ENCODE peak calls at places on chromosome 20, in eight cellular contexts. T is uterus, B is AG10803, D is stomach, G is foreskin fibroblast, J is A673, Y is tibial artery, S is transverse colon. O is an unnamed sample.
A peak's percentile ranks its signal among the peaks of the same experiment; 100 is the strongest.

GRCh38 chr20:25136643-25137559 is 55.0 kb upstream of the VSX1 start:
- DNase-seq in T (no peak), B (peak; percentile 95), D (no peak), G (peak; percentile 95), J (no peak), Y (peak; percentile 83), S (peak; percentile 38), O (peak; percentile 80)

GRCh38 chr20:25227317-25227831 is 20.5 kb upstream of the PYGB start:
- DNase-seq in T (peak; percentile 38), B (peak; percentile 81), D (no peak), G (peak; percentile 46), J (peak; percentile 57), Y (no peak), S (no peak), O (no peak)

GRCh38 chr20:46588532-46589509 is 38.4 kb upstream of the OCSTAMP start:
- DNase-seq in T (no peak), B (no peak), D (no peak), G (no peak), J (no peak), Y (no peak), S (no peak), O (no peak)

GRCh38 chr20:48953653-48954052 is 32.1 kb downstream of the ARFGEF2 start:
- DNase-seq in T (no peak), B (no peak), D (no peak), G (no peak), J (no peak), Y (no peak), S (no peak), O (no peak)

GRCh38 chr20:51365670-51366069 is 176.8 kb downstream of the NFATC2 start:
- DNase-seq in T (no peak), B (peak; percentile 95), D (no peak), G (peak; percentile 83), J (no peak), Y (no peak), S (no peak), O (no peak)

GRCh38 chr20:39123161-39123560 is 161.0 kb downstream of the DHX35 start:
- DNase-seq in T (no peak), B (no peak), D (no peak), G (no peak), J (no peak), Y (no peak), S (no peak), O (no peak)

GRCh38 chr20:23005761-23006160 is 29.4 kb upstream of the SSTR4 start:
- DNase-seq in T (no peak), B (no peak), D (no peak), G (no peak), J (no peak), Y (no peak), S (no peak), O (no peak)

GRCh38 chr20:47867831-47868230 is 82.5 kb upstream of the SULF2 start:
- DNase-seq in T (no peak), B (no peak), D (no peak), G (no peak), J (no peak), Y (no peak), S (no peak), O (no peak)

GRCh38 chr20:38131588-38132121 is 33.4 kb downstream of the TGM2 start:
- DNase-seq in T (no peak), B (no peak), D (no peak), G (no peak), J (no peak), Y (peak; percentile 9), S (no peak), O (no peak)

GRCh38 chr20:17431621-17432364 is 99.4 kb downstream of the BFSP1 start:
- DNase-seq in T (peak; percentile 19), B (peak; percentile 62), D (peak; percentile 51), G (peak; percentile 31), J (peak; percentile 81), Y (no peak), S (peak; percentile 34), O (peak; percentile 75)

GRCh38 chr20:31494131-31494530 is 19.0 kb downstream of the REM1 start:
- DNase-seq in T (peak; percentile 57), B (peak; percentile 48), D (no peak), G (no peak), J (peak; percentile 67), Y (no peak), S (no peak), O (no peak)

GRCh38 chr20:48058611-48059559 is 273.6 kb upstream of the SULF2 start:
- DNase-seq in T (no peak), B (no peak), D (no peak), G (no peak), J (no peak), Y (no peak), S (no peak), O (no peak)

GRCh38 chr20:53187402-53187801 is 215.2 kb downstream of the TSHZ2 start:
- DNase-seq in T (no peak), B (no peak), D (no peak), G (no peak), J (no peak), Y (no peak), S (no peak), O (no peak)

GRCh38 chr20:5056801-5057599 is 55.7 kb upstream of the SLC23A2 start:
- DNase-seq in T (no peak), B (peak; percentile 35), D (peak; percentile 43), G (peak; percentile 21), J (peak; percentile 21), Y (peak; percentile 77), S (peak; percentile 55), O (peak; percentile 50)
- TF ChIP-seq CTCF in T (no peak), B (peak; percentile 51), D (no peak), G (peak; percentile 43), J (peak; percentile 47), Y (no peak), S (peak; percentile 42), O (no peak)

DNA sequence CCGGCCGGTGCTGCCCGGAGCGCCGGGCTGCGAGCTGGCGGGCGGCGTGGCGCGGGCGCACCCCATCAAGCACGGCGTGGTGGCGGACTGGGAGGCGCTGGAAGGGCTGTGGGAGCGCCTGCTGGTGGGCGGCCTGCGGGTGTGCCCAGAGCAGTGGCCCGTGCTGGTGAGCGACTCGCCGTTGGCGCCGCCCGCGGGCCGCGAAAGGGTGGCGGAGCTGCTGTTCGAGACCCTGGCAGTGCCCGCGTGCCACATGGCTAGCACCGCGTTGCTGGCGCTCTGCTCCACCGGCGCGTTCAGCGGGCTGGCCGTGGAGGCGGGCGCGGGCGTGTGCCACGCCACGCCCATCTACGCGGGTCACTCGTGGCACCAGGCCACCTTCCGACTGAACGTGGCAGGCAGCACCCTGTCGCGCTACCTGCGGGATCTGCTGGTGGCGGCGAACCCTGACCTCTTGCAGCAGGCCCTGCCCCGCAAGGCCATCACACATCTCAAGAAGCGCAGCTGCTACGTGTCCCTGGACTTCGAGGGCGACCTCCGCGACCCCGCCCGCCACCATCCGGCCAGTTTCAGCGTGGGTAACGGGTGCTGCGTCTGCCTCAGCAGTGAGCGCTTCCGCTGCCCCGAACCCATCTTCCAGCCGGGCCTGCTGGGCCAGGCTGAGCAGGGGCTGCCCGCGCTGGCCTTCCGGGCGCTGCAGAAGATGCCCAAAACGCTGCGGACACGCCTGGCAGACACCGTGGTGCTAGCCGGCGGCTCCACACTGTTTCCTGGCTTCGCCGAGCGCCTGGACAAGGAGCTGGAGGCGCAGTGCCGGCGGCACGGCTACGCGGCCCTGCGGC is 723 bp downstream of the ACTL10 start:
- DNase-seq in T (peak; percentile 50), B (peak; percentile 59), D (peak; percentile 79), G (peak; percentile 74), J (peak; percentile 88), Y (no peak), S (peak; percentile 88), O (no peak)
- TF ChIP-seq CTCF in T (no peak), B (no peak), D (peak; percentile 82), G (no peak), J (no peak), Y (no peak), S (no peak), O (no peak)

GRCh38 chr20:61779176-61779965 is 286.3 kb downstream of the TAF4 start:
- DNase-seq in T (no peak), B (no peak), D (no peak), G (no peak), J (no peak), Y (no peak), S (no peak), O (no peak)
- TF ChIP-seq CTCF in T (no peak), B (no peak), D (no peak), G (no peak), J (no peak), Y (no peak), S (no peak), O (no peak)

GRCh38 chr20:59585714-59586404 is 18.5 kb upstream of the PHACTR3 start:
- DNase-seq in T (no peak), B (no peak), D (no peak), G (no peak), J (peak; percentile 35), Y (no peak), S (no peak), O (no peak)
- TF ChIP-seq CTCF in T (no peak), B (no peak), D (no peak), G (no peak), J (no peak), Y (no peak), S (no peak), O (no peak)

GRCh38 chr20:10478205-10478604 is 43.1 kb downstream of the SLX4IP start:
- DNase-seq in T (no peak), B (no peak), D (no peak), G (no peak), J (no peak), Y (no peak), S (no peak), O (no peak)

GRCh38 chr20:10475225-10475624 is 40.1 kb downstream of the SLX4IP start:
- DNase-seq in T (no peak), B (no peak), D (no peak), G (no peak), J (peak; percentile 62), Y (no peak), S (no peak), O (no peak)

GRCh38 chr20:10481671-10482070 is 46.6 kb downstream of the SLX4IP start:
- DNase-seq in T (no peak), B (no peak), D (no peak), G (no peak), J (no peak), Y (no peak), S (no peak), O (no peak)

GRCh38 chr20:10476319-10476724 is 41.2 kb downstream of the SLX4IP start:
- DNase-seq in T (no peak), B (peak; percentile 55), D (no peak), G (peak; percentile 37), J (no peak), Y (peak; percentile 37), S (no peak), O (no peak)

DNA sequence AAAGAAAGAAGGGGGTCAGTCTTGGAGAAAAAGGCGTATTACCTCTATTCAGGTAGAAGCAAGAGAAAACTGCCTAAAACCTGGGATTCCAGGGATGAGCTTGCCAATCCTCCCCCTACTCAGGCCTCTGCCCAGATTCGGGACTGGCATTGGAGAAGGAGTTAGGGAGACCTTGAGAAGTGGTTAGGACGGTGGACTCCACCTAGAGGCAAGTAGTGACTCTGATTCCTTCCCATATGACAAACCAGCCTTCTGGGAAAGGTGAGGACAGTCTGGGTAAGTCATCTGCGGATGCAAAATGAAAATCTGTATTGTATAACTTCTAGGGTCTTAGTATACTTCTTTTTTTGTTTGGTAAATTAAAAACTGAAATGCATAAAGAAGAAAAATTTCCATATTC is 43.8 kb downstream of the SLX4IP start:
- DNase-seq in T (no peak), B (no peak), D (no peak), G (no peak), J (no peak), Y (no peak), S (no peak), O (no peak)
- TF ChIP-seq CTCF in T (no peak), B (no peak), D (no peak), G (no peak), J (peak; percentile 20), Y (no peak), S (no peak), O (no peak)

GRCh38 chr20:62427172-62428007 is at the start of gene RBBP8NL:
- DNase-seq in T (no peak), B (no peak), D (peak; percentile 97), G (no peak), J (no peak), Y (no peak), S (peak; percentile 92), O (no peak)
- TF ChIP-seq CTCF in T (no peak), B (no peak), D (no peak), G (no peak), J (no peak), Y (no peak), S (no peak), O (no peak)